ENCODE peak calls at places on chromosome 12, in six cellular contexts. One of them, this sample, is unnamed. For H3K9me3, the result is how much of the 10 kb centered on the place peaks cover.

GRCh38 chr12:52832960-52833905 is 878 bp downstream of the KRT79 start:
- DNase-seq in adipocyte: no peak
- DNase-seq in adrenal gland: no peak
- DNase-seq in uterus: no peak
- DNase-seq in right lobe of liver: no peak
- DNase-seq in mesenchymal stem cell: no peak
- DNase-seq in this sample: no peak

GRCh38 chr12:263574-263973 is 938 bp upstream of the SLC6A13 start:
- DNase-seq in adipocyte: no peak
- DNase-seq in adrenal gland: no peak
- DNase-seq in uterus: no peak
- DNase-seq in right lobe of liver: no peak
- DNase-seq in mesenchymal stem cell: no peak
- DNase-seq in this sample: no peak

GRCh38 chr12:123049398-123050250 is 69.1 kb downstream of the ARL6IP4 start:
- DNase-seq in adipocyte: no peak
- DNase-seq in adrenal gland: peak
- DNase-seq in uterus: no peak
- DNase-seq in right lobe of liver: no peak
- DNase-seq in mesenchymal stem cell: peak
- DNase-seq in this sample: no peak

GRCh38 chr12:108106599-108106998 is 22.5 kb upstream of the WSCD2 start:
- DNase-seq in adipocyte: no peak
- DNase-seq in adrenal gland: no peak
- DNase-seq in uterus: no peak
- DNase-seq in right lobe of liver: no peak
- DNase-seq in mesenchymal stem cell: no peak
- DNase-seq in this sample: no peak

GRCh38 chr12:14716848-14717444 is 20.5 kb upstream of the GUCY2C start:
- DNase-seq in adipocyte: peak
- DNase-seq in adrenal gland: peak
- DNase-seq in uterus: no peak
- DNase-seq in right lobe of liver: no peak
- DNase-seq in mesenchymal stem cell: peak
- DNase-seq in this sample: no peak

GRCh38 chr12:49548822-49549648 is 10.2 kb downstream of the KCNH3 start:
- DNase-seq in adipocyte: peak
- DNase-seq in adrenal gland: no peak
- DNase-seq in uterus: no peak
- DNase-seq in right lobe of liver: no peak
- DNase-seq in mesenchymal stem cell: peak
- DNase-seq in this sample: no peak

GRCh38 chr12:46227616-46228015 is 41.2 kb downstream of the SLC38A1 start:
- DNase-seq in adipocyte: no peak
- DNase-seq in adrenal gland: no peak
- DNase-seq in uterus: no peak
- DNase-seq in right lobe of liver: no peak
- DNase-seq in mesenchymal stem cell: no peak
- DNase-seq in this sample: no peak

GRCh38 chr12:121812320-121812871 is 8.6 kb downstream of the SETD1B start:
- DNase-seq in adipocyte: peak
- DNase-seq in adrenal gland: peak
- DNase-seq in uterus: peak
- DNase-seq in right lobe of liver: peak
- DNase-seq in mesenchymal stem cell: peak
- DNase-seq in this sample: no peak

GRCh38 chr12:1429980-1430379 is 164.4 kb downstream of the FBXL14 start:
- DNase-seq in adipocyte: peak
- DNase-seq in adrenal gland: no peak
- DNase-seq in uterus: no peak
- DNase-seq in right lobe of liver: no peak
- DNase-seq in mesenchymal stem cell: peak
- DNase-seq in this sample: peak

GRCh38 chr12:8123124-8123888 is at the start of gene CLEC4A:
- DNase-seq in adipocyte: no peak
- DNase-seq in adrenal gland: no peak
- DNase-seq in uterus: no peak
- DNase-seq in right lobe of liver: no peak
- DNase-seq in mesenchymal stem cell: no peak
- DNase-seq in this sample: no peak

GRCh38 chr12:133120385-133121191 is 9.5 kb downstream of the ZNF891 start:
- DNase-seq in adipocyte: no peak
- DNase-seq in adrenal gland: no peak
- DNase-seq in uterus: no peak
- DNase-seq in right lobe of liver: no peak
- DNase-seq in mesenchymal stem cell: peak
- DNase-seq in this sample: no peak

GRCh38 chr12:47903927-47904646 is 707 bp downstream of the VDR start:
- DNase-seq in adipocyte: peak
- DNase-seq in adrenal gland: peak
- DNase-seq in uterus: peak
- DNase-seq in right lobe of liver: no peak
- DNase-seq in mesenchymal stem cell: peak
- DNase-seq in this sample: peak

GRCh38 chr12:128191380-128191779 is 75.6 kb upstream of the TMEM132C start:
- DNase-seq in adipocyte: no peak
- DNase-seq in adrenal gland: no peak
- DNase-seq in uterus: no peak
- DNase-seq in right lobe of liver: no peak
- DNase-seq in mesenchymal stem cell: no peak
- DNase-seq in this sample: no peak
- H3K9me3 ChIP-seq in adipocyte: under half
- H3K9me3 ChIP-seq in adrenal gland: under half
- H3K9me3 ChIP-seq in uterus: under half
- H3K9me3 ChIP-seq in right lobe of liver: under half
- H3K9me3 ChIP-seq in mesenchymal stem cell: under half
- H3K9me3 ChIP-seq in this sample: under half

DNA sequence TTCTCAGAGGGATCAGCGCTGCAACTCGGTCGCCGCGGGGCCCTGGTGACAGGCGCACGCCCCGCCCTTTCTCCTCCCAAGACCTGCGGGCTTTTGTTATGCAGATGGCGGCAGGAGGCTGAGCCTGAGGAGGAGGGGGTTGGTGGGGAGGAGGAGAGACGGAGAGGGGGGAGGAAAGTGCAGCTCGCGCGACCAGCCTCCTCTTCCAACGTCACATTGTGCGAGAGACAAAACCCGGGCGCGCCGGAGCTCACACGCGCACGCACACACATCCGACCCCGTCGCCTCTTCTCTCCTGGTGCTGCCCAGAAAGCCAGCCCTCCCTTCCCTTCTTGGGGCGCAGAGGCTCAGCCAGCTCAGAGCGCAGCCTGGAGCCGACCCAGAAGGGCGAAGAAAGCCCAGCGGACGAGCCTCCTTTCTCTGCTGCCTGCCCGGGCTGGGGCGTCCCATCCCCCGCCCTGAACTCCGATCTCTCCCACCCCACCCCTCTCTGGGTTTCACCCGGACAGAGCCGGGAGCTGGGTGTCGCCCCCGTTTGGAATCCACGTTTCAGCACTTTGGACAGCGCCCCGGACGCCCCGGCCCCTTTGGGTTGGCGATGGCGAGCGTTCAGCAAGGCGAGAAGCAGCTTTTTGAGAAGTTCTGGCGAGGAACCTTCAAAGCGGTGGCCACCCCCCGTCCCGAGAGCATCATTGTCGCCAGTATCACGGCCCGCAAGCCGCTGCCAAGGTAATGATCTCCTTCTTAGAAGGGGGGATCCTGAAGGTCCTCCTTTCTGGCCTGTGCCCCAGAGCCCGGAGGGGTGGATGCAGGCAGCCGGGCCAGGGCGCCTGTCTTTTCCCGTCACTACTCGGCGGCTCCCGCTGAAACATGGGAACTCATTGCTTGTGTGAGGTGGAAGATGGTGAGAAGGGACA is at the start of gene SRRM4:
- DNase-seq in adipocyte: no peak
- DNase-seq in adrenal gland: peak
- DNase-seq in uterus: no peak
- DNase-seq in right lobe of liver: peak
- DNase-seq in mesenchymal stem cell: no peak
- DNase-seq in this sample: no peak
- H3K4me3 ChIP-seq in adipocyte: no peak
- H3K4me3 ChIP-seq in adrenal gland: no peak
- H3K4me3 ChIP-seq in uterus: no peak
- H3K4me3 ChIP-seq in right lobe of liver: no peak
- H3K4me3 ChIP-seq in mesenchymal stem cell: no peak
- H3K4me3 ChIP-seq in this sample: no peak

GRCh38 chr12:130044991-130045621 is 117.2 kb upstream of the FZD10 start:
- DNase-seq in adipocyte: peak
- DNase-seq in adrenal gland: no peak
- DNase-seq in uterus: no peak
- DNase-seq in right lobe of liver: peak
- DNase-seq in mesenchymal stem cell: no peak
- DNase-seq in this sample: no peak
- H3K9me3 ChIP-seq in adipocyte: under half
- H3K9me3 ChIP-seq in adrenal gland: under half
- H3K9me3 ChIP-seq in uterus: under half
- H3K9me3 ChIP-seq in right lobe of liver: under half
- H3K9me3 ChIP-seq in mesenchymal stem cell: under half
- H3K9me3 ChIP-seq in this sample: under half

GRCh38 chr12:117044790-117045174 is 54.4 kb downstream of the TESC start:
- DNase-seq in adipocyte: no peak
- DNase-seq in adrenal gland: no peak
- DNase-seq in uterus: no peak
- DNase-seq in right lobe of liver: no peak
- DNase-seq in mesenchymal stem cell: no peak
- DNase-seq in this sample: no peak

GRCh38 chr12:117046861-117047530 is 52.2 kb downstream of the TESC start:
- DNase-seq in adipocyte: no peak
- DNase-seq in adrenal gland: no peak
- DNase-seq in uterus: no peak
- DNase-seq in right lobe of liver: no peak
- DNase-seq in mesenchymal stem cell: no peak
- DNase-seq in this sample: no peak

GRCh38 chr12:117046425-117046824 is 52.8 kb downstream of the TESC start:
- DNase-seq in adipocyte: no peak
- DNase-seq in adrenal gland: no peak
- DNase-seq in uterus: no peak
- DNase-seq in right lobe of liver: no peak
- DNase-seq in mesenchymal stem cell: no peak
- DNase-seq in this sample: no peak

GRCh38 chr12:117045175-117045997 is 53.8 kb downstream of the TESC start:
- DNase-seq in adipocyte: no peak
- DNase-seq in adrenal gland: no peak
- DNase-seq in uterus: no peak
- DNase-seq in right lobe of liver: no peak
- DNase-seq in mesenchymal stem cell: no peak
- DNase-seq in this sample: no peak

DNA sequence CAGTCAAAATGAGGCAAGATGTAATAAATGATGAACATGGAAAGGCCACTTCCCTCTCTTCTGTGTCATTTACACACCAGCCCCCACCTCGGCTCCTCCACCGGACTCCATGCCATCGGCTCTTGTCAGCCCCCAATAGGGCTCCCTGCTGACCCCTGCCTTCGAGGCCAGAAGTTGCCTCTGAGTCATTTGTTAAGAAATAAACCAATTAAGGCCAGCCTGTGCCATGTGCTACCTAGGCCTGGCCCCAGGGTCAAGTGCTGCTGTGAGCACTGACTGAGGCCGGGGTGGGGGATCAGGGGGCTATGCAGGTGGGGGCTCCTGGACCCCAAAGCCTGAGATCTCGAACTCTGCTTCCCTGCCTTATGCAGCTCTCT is 53.2 kb downstream of the TESC start:
- DNase-seq in adipocyte: no peak
- DNase-seq in adrenal gland: no peak
- DNase-seq in uterus: no peak
- DNase-seq in right lobe of liver: no peak
- DNase-seq in mesenchymal stem cell: peak
- DNase-seq in this sample: no peak
- H3K4me3 ChIP-seq in adipocyte: no peak
- H3K4me3 ChIP-seq in adrenal gland: no peak
- H3K4me3 ChIP-seq in uterus: no peak
- H3K4me3 ChIP-seq in right lobe of liver: no peak
- H3K4me3 ChIP-seq in mesenchymal stem cell: no peak
- H3K4me3 ChIP-seq in this sample: no peak

GRCh38 chr12:94421868-94422740 is 37.6 kb downstream of the CEP83 start:
- DNase-seq in adipocyte: no peak
- DNase-seq in adrenal gland: no peak
- DNase-seq in uterus: no peak
- DNase-seq in right lobe of liver: no peak
- DNase-seq in mesenchymal stem cell: no peak
- DNase-seq in this sample: no peak

GRCh38 chr12:94429633-94430032 is 30.0 kb downstream of the CEP83 start:
- DNase-seq in adipocyte: no peak
- DNase-seq in adrenal gland: no peak
- DNase-seq in uterus: no peak
- DNase-seq in right lobe of liver: no peak
- DNase-seq in mesenchymal stem cell: peak
- DNase-seq in this sample: no peak

GRCh38 chr12:94427520-94428381 is 31.9 kb downstream of the CEP83 start:
- DNase-seq in adipocyte: peak
- DNase-seq in adrenal gland: peak
- DNase-seq in uterus: peak
- DNase-seq in right lobe of liver: no peak
- DNase-seq in mesenchymal stem cell: peak
- DNase-seq in this sample: no peak

GRCh38 chr12:94429191-94429590 is 30.5 kb downstream of the CEP83 start:
- DNase-seq in adipocyte: no peak
- DNase-seq in adrenal gland: no peak
- DNase-seq in uterus: no peak
- DNase-seq in right lobe of liver: no peak
- DNase-seq in mesenchymal stem cell: no peak
- DNase-seq in this sample: no peak

GRCh38 chr12:94426049-94426448 is 33.6 kb downstream of the CEP83 start:
- DNase-seq in adipocyte: no peak
- DNase-seq in adrenal gland: no peak
- DNase-seq in uterus: no peak
- DNase-seq in right lobe of liver: no peak
- DNase-seq in mesenchymal stem cell: no peak
- DNase-seq in this sample: no peak
- H3K9me3 ChIP-seq in adipocyte: under half
- H3K9me3 ChIP-seq in adrenal gland: under half
- H3K9me3 ChIP-seq in uterus: under half
- H3K9me3 ChIP-seq in right lobe of liver: under half
- H3K9me3 ChIP-seq in mesenchymal stem cell: under half
- H3K9me3 ChIP-seq in this sample: under half